ENCODE peak calls at places on chromosomes 11 and 22, in six cellular contexts. L is Calu3, E is HFFc6, N is fibroblast of mammary gland, Z is BJ, B is type B pancreatic cell. D is an unnamed sample.
A peak's percentile ranks its signal among the peaks of the same experiment; 100 is the strongest.

GRCh38 chr11:124581817-124582216 is 12.0 kb downstream of the OR8A1 start:
- DNase-seq in L (no peak), E (no peak), N (no peak), Z (no peak), B (no peak), D (no peak)

GRCh38 chr22:29314537-29315285 is 786 bp downstream of the RASL10A start:
- DNase-seq in L (peak; percentile 35), E (no peak), N (no peak), Z (no peak), B (no peak), D (no peak)

GRCh38 chr11:117820071-117820470 is 4.5 kb downstream of the FXYD2 start:
- DNase-seq in L (no peak), E (no peak), N (no peak), Z (no peak), B (no peak), D (no peak)

GRCh38 chr11:30172872-30173271 is 57.9 kb upstream of the FSHB start:
- DNase-seq in L (no peak), E (no peak), N (no peak), Z (no peak), B (no peak), D (no peak)

GRCh38 chr11:69662021-69662698 is 13.0 kb downstream of the LTO1 start:
- DNase-seq in L (no peak), E (no peak), N (peak; percentile 56), Z (no peak), B (no peak), D (no peak)

GRCh38 chr11:100932474-100933100 is 197.0 kb downstream of the PGR start:
- DNase-seq in L (no peak), E (peak; percentile 40), N (peak; percentile 57), Z (no peak), B (no peak), D (peak; percentile 19)

GRCh38 chr22:19103881-19104821 is 18.1 kb downstream of the DGCR2 start:
- DNase-seq in L (no peak), E (no peak), N (no peak), Z (no peak), B (no peak), D (no peak)

GRCh38 chr11:64778223-64778472 is 194 bp downstream of the SF1 start:
- DNase-seq in L (no peak), E (no peak), N (no peak), Z (no peak), B (no peak), D (no peak)

GRCh38 chr11:113885897-113886296 is 10.5 kb upstream of the USP28 start:
- DNase-seq in L (no peak), E (no peak), N (no peak), Z (no peak), B (no peak), D (no peak)

GRCh38 chr11:7673724-7674434 is 579 bp upstream of the CYB5R2 start:
- DNase-seq in L (peak; percentile 49), E (no peak), N (peak; percentile 40), Z (no peak), B (no peak), D (peak; percentile 55)

GRCh38 chr11:47270331-47271271 is 668 bp downstream of the MADD start:
- DNase-seq in L (no peak), E (peak; percentile 55), N (peak; percentile 74), Z (no peak), B (no peak), D (peak; percentile 43)

GRCh38 chr11:110858556-110858921 is 146.3 kb upstream of the ARHGAP20 start:
- DNase-seq in L (no peak), E (no peak), N (peak; percentile 83), Z (no peak), B (no peak), D (no peak)

GRCh38 chr11:102223859-102224258 is 93.4 kb upstream of the BIRC3 start:
- DNase-seq in L (no peak), E (no peak), N (no peak), Z (no peak), B (no peak), D (no peak)

GRCh38 chr11:96863520-96863919 is 473.7 kb downstream of the JRKL start:
- DNase-seq in L (no peak), E (no peak), N (no peak), Z (no peak), B (no peak), D (no peak)

GRCh38 chr11:128903248-128904041 is 12.3 kb downstream of the KCNJ5 start:
- DNase-seq in L (no peak), E (no peak), N (no peak), Z (no peak), B (no peak), D (no peak)

GRCh38 chr11:86245369-86246292 is 1.1 kb downstream of the EED start:
- DNase-seq in L (peak; percentile 39), E (no peak), N (peak; percentile 23), Z (no peak), B (no peak), D (peak; percentile 31)

GRCh38 chr11:91104237-91104636 is 881.4 kb upstream of the CHORDC1 start:
- DNase-seq in L (no peak), E (no peak), N (peak; percentile 44), Z (peak; percentile 53), B (no peak), D (no peak)

GRCh38 chr11:3120071-3120792 is 44.9 kb downstream of the OSBPL5 start:
- DNase-seq in L (no peak), E (no peak), N (no peak), Z (no peak), B (no peak), D (no peak)

DNA sequence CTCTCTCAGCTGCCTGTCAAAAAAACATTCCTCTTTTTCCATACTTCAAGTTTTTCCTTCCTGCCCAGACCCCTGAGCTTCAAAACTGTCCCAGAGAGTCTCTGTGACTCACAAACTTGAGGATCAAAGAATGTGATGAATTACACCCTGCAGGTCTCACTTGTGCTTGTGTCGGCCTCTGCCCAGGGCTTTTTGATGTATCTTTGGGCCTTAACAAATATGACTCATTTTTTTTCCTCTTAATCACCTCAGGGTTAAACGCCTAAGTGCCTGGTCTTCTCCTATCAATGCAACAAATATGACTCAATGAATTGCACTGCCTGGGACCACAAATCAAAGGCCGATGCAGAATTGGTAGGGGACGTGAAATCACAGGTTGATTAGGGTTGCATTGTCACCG is 267.7 kb downstream of the LARGE1 start:
- DNase-seq in L (no peak), E (no peak), N (peak; percentile 18), Z (no peak), B (no peak), D (no peak)
- TF ChIP-seq CTCF in L (no peak), E (no peak), N (no peak), Z (no peak), B (no peak), D (no peak)

GRCh38 chr11:34652191-34652958 is 31.5 kb downstream of the EHF start:
- DNase-seq in L (no peak), E (no peak), N (no peak), Z (no peak), B (no peak), D (no peak)
- TF ChIP-seq CTCF in L (no peak), E (no peak), N (no peak), Z (no peak), B (no peak), D (no peak)

GRCh38 chr22:38513063-38513462 is 7.0 kb upstream of the DDX17 start:
- DNase-seq in L (peak; percentile 45), E (no peak), N (no peak), Z (no peak), B (no peak), D (peak; percentile 32)
- TF ChIP-seq CTCF in L (no peak), E (no peak), N (no peak), Z (no peak), B (peak; percentile 36), D (peak; percentile 63)

GRCh38 chr11:31236052-31236652 is 133.4 kb downstream of the DCDC1 start:
- DNase-seq in L (no peak), E (no peak), N (peak; percentile 9), Z (no peak), B (no peak), D (no peak)

GRCh38 chr11:31237819-31238771 is 131.4 kb downstream of the DCDC1 start:
- DNase-seq in L (no peak), E (no peak), N (peak; percentile 28), Z (no peak), B (no peak), D (no peak)

GRCh38 chr11:31240340-31240904 is 129.1 kb downstream of the DCDC1 start:
- DNase-seq in L (peak; percentile 37), E (no peak), N (peak; percentile 59), Z (no peak), B (no peak), D (no peak)
- TF ChIP-seq CTCF in L (peak; percentile 49), E (peak; percentile 74), N (peak; percentile 69), Z (peak; percentile 45), B (peak; percentile 82), D (peak; percentile 64)

GRCh38 chr22:50245214-50246072 is 620 bp upstream of the TUBGCP6 start:
- DNase-seq in L (no peak), E (no peak), N (no peak), Z (no peak), B (no peak), D (no peak)

GRCh38 chr22:50246242-50247175 is 1.7 kb upstream of the TUBGCP6 start:
- DNase-seq in L (peak; percentile 35), E (no peak), N (no peak), Z (no peak), B (no peak), D (no peak)

GRCh38 chr22:50242406-50242949 is 2.3 kb downstream of the TUBGCP6 start:
- DNase-seq in L (no peak), E (no peak), N (peak; percentile 10), Z (no peak), B (no peak), D (no peak)

GRCh38 chr22:50243704-50244419 is 961 bp downstream of the TUBGCP6 start:
- DNase-seq in L (no peak), E (no peak), N (peak; percentile 15), Z (no peak), B (no peak), D (no peak)

GRCh38 chr22:50244420-50245213 is at the start of gene TUBGCP6:
- DNase-seq in L (peak; percentile 94), E (peak; percentile 86), N (peak; percentile 89), Z (no peak), B (peak; percentile 94), D (peak; percentile 95)
- TF ChIP-seq CTCF in L (peak; percentile 8), E (peak; percentile 63), N (no peak), Z (no peak), B (peak; percentile 61), D (no peak)

DNA sequence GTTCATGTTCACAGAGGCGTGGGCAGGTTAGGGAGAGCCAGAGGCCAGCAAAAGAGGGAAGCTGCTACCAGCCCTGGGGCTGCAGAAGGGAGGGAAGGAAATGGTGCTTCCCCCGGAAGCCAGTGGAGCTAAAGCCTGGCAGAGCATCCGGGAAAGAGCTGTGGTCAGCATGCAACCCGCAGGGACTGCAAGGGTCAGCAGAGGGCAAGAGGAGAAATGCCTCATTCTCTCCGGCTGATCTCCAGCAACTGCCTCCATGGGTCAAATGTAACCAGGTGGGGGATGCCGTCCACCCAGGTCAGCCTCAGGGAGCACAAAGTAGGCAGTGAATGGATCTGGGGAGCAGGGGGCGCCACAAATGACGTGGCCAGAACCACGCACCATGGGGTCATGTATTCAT is 36.9 kb upstream of the PRR5 start:
- DNase-seq in L (no peak), E (no peak), N (no peak), Z (no peak), B (no peak), D (no peak)
- TF ChIP-seq CTCF in L (no peak), E (peak; percentile 21), N (no peak), Z (no peak), B (no peak), D (no peak)

D was measured in GM13977.